ENCODE peak calls at places on chromosomes 4 and X, in five cellular contexts. U, O, Y, H and B are unnamed samples.

GRCh38 chr4:99833766-99834165 is 17.1 kb downstream of the DAPP1 start:
- DNase-seq in U (no peak), O (no peak), Y (no peak), H (no peak), B (no peak)

GRCh38 chr4:77695769-77696168 is 90.1 kb downstream of the CXCL13 start:
- DNase-seq in U (no peak), O (no peak), Y (no peak), H (no peak), B (no peak)

GRCh38 chr4:184163813-184164212 is 53.9 kb downstream of the ENPP6 start:
- DNase-seq in U (peak; percentile 7), O (peak; percentile 50), Y (no peak), H (peak; percentile 78), B (no peak)

GRCh38 chrX:31038585-31039326 is 33.1 kb downstream of the FTHL17 start:
- DNase-seq in U (no peak), O (peak; percentile 27), Y (no peak), H (no peak), B (peak; percentile 24)

GRCh38 chrX:119194631-119195030 is 41.5 kb upstream of the PGRMC1 start:
- DNase-seq in U (no peak), O (no peak), Y (no peak), H (no peak), B (no peak)

GRCh38 chr4:81468685-81469084 is 3.0 kb downstream of the RASGEF1B start:
- DNase-seq in U (no peak), O (no peak), Y (no peak), H (no peak), B (no peak)

GRCh38 chr4:110442309-110442708 is 33.6 kb upstream of the ENPEP start:
- DNase-seq in U (no peak), O (no peak), Y (no peak), H (no peak), B (no peak)

GRCh38 chr4:105989411-105990242 is 94.4 kb downstream of the NPNT start:
- DNase-seq in U (no peak), O (no peak), Y (no peak), H (no peak), B (no peak)

GRCh38 chr4:42673084-42673429 is 16.2 kb upstream of the ATP8A1 start:
- DNase-seq in U (no peak), O (no peak), Y (no peak), H (peak; percentile 56), B (no peak)

GRCh38 chrX:64204252-64204651 is 1.3 kb downstream of the AMER1 start:
- DNase-seq in U (no peak), O (no peak), Y (no peak), H (peak; percentile 77), B (no peak)

GRCh38 chr4:56253631-56254241 is 133.6 kb downstream of the AASDH start:
- DNase-seq in U (no peak), O (no peak), Y (no peak), H (no peak), B (no peak)

GRCh38 chr4:98203406-98204235 is 57.6 kb upstream of the RAP1GDS1 start:
- DNase-seq in U (no peak), O (peak; percentile 73), Y (no peak), H (no peak), B (peak; percentile 74)

GRCh38 chr4:145956288-145956890 is 17.8 kb upstream of the ZNF827 start:
- DNase-seq in U (no peak), O (no peak), Y (no peak), H (no peak), B (peak; percentile 46)

GRCh38 chr4:139833131-139833930 is 167.7 kb downstream of the MGST2 start:
- DNase-seq in U (no peak), O (no peak), Y (no peak), H (no peak), B (no peak)

GRCh38 chr4:32745351-32745750 is 2025.2 kb downstream of the PCDH7 start:
- DNase-seq in U (no peak), O (no peak), Y (no peak), H (no peak), B (no peak)

GRCh38 chr4:81162752-81163458 is 52.1 kb downstream of the PRKG2 start:
- DNase-seq in U (no peak), O (no peak), Y (no peak), H (no peak), B (no peak)

GRCh38 chr4:153310793-153311192 is 33.7 kb upstream of the MND1 start:
- DNase-seq in U (no peak), O (no peak), Y (no peak), H (no peak), B (no peak)

GRCh38 chr4:22462693-22463092 is 53.2 kb downstream of the ADGRA3 start:
- DNase-seq in U (no peak), O (no peak), Y (no peak), H (no peak), B (no peak)

GRCh38 chr4:15792974-15793373 is 14.8 kb downstream of the CD38 start:
- DNase-seq in U (no peak), O (no peak), Y (no peak), H (no peak), B (no peak)

GRCh38 chrX:48466696-48467095 is 3.4 kb downstream of the SLC38A5 start:
- DNase-seq in U (no peak), O (no peak), Y (no peak), H (no peak), B (no peak)

GRCh38 chr4:76993787-76994641 is 44.5 kb downstream of the SEPTIN11 start:
- DNase-seq in U (peak; percentile 40), O (peak; percentile 52), Y (no peak), H (no peak), B (peak; percentile 92)

GRCh38 chr4:112327950-112328349 is 30.8 kb downstream of the ALPK1 start:
- DNase-seq in U (no peak), O (peak; percentile 41), Y (no peak), H (no peak), B (peak; percentile 72)